ENCODE peak calls at places on chromosomes 7 and 10, in six cellular contexts. Q is stomach, N is esophagus muscularis mucosa, I is HCT116, D is IMR-90, L is gastrocnemius medialis. P is an unnamed sample.

GRCh38 chr10:44261710-44262455 is 123.0 kb downstream of the CXCL12 start:
- DNase-seq in Q (no peak), N (peak; percentile 89), I (no peak), D (peak; percentile 56), L (no peak), P (no peak)

GRCh38 chr7:423312-424260 is 96.1 kb downstream of the PDGFA start:
- DNase-seq in Q (no peak), N (no peak), I (no peak), D (no peak), L (no peak), P (no peak)

GRCh38 chr10:93604145-93604544 is 3.1 kb upstream of the RBP4 start:
- DNase-seq in Q (no peak), N (no peak), I (no peak), D (no peak), L (no peak), P (no peak)

GRCh38 chr7:46317256-46317655 is 396.2 kb upstream of the IGFBP3 start:
- DNase-seq in Q (no peak), N (no peak), I (no peak), D (peak; percentile 46), L (no peak), P (no peak)

GRCh38 chr7:8627322-8627721 is 193.9 kb downstream of the NXPH1 start:
- DNase-seq in Q (no peak), N (no peak), I (no peak), D (no peak), L (no peak), P (no peak)

GRCh38 chr7:30164567-30164966 is 29.8 kb downstream of the MTURN start:
- DNase-seq in Q (no peak), N (no peak), I (peak; percentile 33), D (peak; percentile 54), L (no peak), P (no peak)

GRCh38 chr7:76318488-76319353 is 16.2 kb downstream of the HSPB1 start:
- DNase-seq in Q (peak; percentile 73), N (peak; percentile 95), I (no peak), D (peak; percentile 89), L (peak; percentile 86), P (peak; percentile 88)

GRCh38 chr10:25934673-25935139 is 677 bp downstream of the MYO3A start:
- DNase-seq in Q (no peak), N (no peak), I (no peak), D (no peak), L (no peak), P (peak; percentile 48)

GRCh38 chr7:91892821-91893340 is 12.4 kb upstream of the MTERF1 start:
- DNase-seq in Q (no peak), N (no peak), I (peak; percentile 21), D (peak; percentile 53), L (no peak), P (no peak)

GRCh38 chr7:26704786-26705185 is 159.6 kb downstream of the SKAP2 start:
- DNase-seq in Q (no peak), N (no peak), I (no peak), D (peak; percentile 58), L (no peak), P (no peak)

GRCh38 chr10:131872011-131872836 is 28.6 kb upstream of the PPP2R2D start:
- DNase-seq in Q (no peak), N (no peak), I (no peak), D (no peak), L (no peak), P (no peak)

GRCh38 chr10:131868436-131868835 is 32.4 kb upstream of the PPP2R2D start:
- DNase-seq in Q (no peak), N (no peak), I (no peak), D (no peak), L (no peak), P (no peak)

GRCh38 chr10:123519861-123520260 is 146.3 kb upstream of the GPR26 start:
- DNase-seq in Q (no peak), N (peak; percentile 90), I (no peak), D (no peak), L (no peak), P (no peak)

GRCh38 chr7:117395743-117396142 is 31.6 kb downstream of the ASZ1 start:
- DNase-seq in Q (no peak), N (no peak), I (no peak), D (peak; percentile 66), L (no peak), P (no peak)

GRCh38 chr7:106779877-106780276 is 85.2 kb upstream of the PIK3CG start:
- DNase-seq in Q (peak; percentile 53), N (no peak), I (peak; percentile 59), D (no peak), L (no peak), P (no peak)

GRCh38 chr7:55387062-55387965 is 22.2 kb downstream of the LANCL2 start:
- DNase-seq in Q (no peak), N (no peak), I (no peak), D (peak; percentile 19), L (no peak), P (no peak)

GRCh38 chr10:113252650-113253560 is 299.9 kb upstream of the HABP2 start:
- DNase-seq in Q (no peak), N (no peak), I (no peak), D (no peak), L (no peak), P (no peak)

GRCh38 chr7:92025260-92025659 is 84.6 kb downstream of the AKAP9 start:
- DNase-seq in Q (no peak), N (no peak), I (no peak), D (peak; percentile 87), L (no peak), P (no peak)

GRCh38 chr7:141001122-141001521 is 13.6 kb downstream of the MRPS33 start:
- DNase-seq in Q (no peak), N (no peak), I (no peak), D (no peak), L (no peak), P (no peak)

GRCh38 chr10:121683803-121684202 is 85.6 kb upstream of the FGFR2 start:
- DNase-seq in Q (no peak), N (no peak), I (no peak), D (no peak), L (no peak), P (no peak)

GRCh38 chr10:88091490-88092061 is 228.2 kb downstream of the PTEN start:
- DNase-seq in Q (peak; percentile 38), N (no peak), I (no peak), D (no peak), L (peak; percentile 18), P (no peak)

GRCh38 chr7:130069179-130069977 is 956 bp upstream of the KLHDC10 start:
- DNase-seq in Q (peak; percentile 55), N (no peak), I (no peak), D (no peak), L (no peak), P (peak; percentile 36)

GRCh38 chr7:89133357-89133756 is 337.8 kb upstream of the TEX47 start:
- DNase-seq in Q (no peak), N (no peak), I (no peak), D (no peak), L (no peak), P (no peak)

GRCh38 chr10:7408494-7409044 is 2.3 kb downstream of the SFMBT2 start:
- DNase-seq in Q (peak; percentile 49), N (no peak), I (no peak), D (peak; percentile 17), L (peak; percentile 57), P (peak; percentile 73)

GRCh38 chr7:1725199-1725701 is 55.2 kb downstream of the ELFN1 start:
- DNase-seq in Q (peak; percentile 45), N (no peak), I (no peak), D (no peak), L (peak; percentile 88), P (no peak)

GRCh38 chr7:42928754-42929153 is 3.2 kb downstream of the PSMA2 start:
- DNase-seq in Q (no peak), N (no peak), I (no peak), D (no peak), L (no peak), P (no peak)

GRCh38 chr10:70378122-70378521 is 4.3 kb downstream of the LRRC20 start:
- DNase-seq in Q (no peak), N (no peak), I (peak; percentile 88), D (peak; percentile 95), L (peak; percentile 85), P (no peak)

GRCh38 chr7:71846160-71846559 is 566.0 kb downstream of the CALN1 start:
- DNase-seq in Q (no peak), N (no peak), I (no peak), D (no peak), L (no peak), P (peak; percentile 17)

GRCh38 chr10:97713828-97714400 is 384 bp downstream of the MARVELD1 start:
- DNase-seq in Q (peak; percentile 73), N (peak; percentile 93), I (no peak), D (peak; percentile 74), L (peak; percentile 62), P (peak; percentile 83)
- TF ChIP-seq CTCF in Q (no peak), N (no peak), I (no peak), D (peak; percentile 23), L (peak; percentile 7), P (no peak)

GRCh38 chr7:17971392-17971791 is 31.1 kb upstream of the SNX13 start:
- DNase-seq in Q (no peak), N (no peak), I (no peak), D (peak; percentile 33), L (no peak), P (no peak)
- TF ChIP-seq POLR2A in Q (no peak), N (no peak), I (no peak), D (no peak), L (no peak), P (no peak)

GRCh38 chr10:42959833-42960232 is 117.0 kb upstream of the RET start:
- DNase-seq in Q (peak; percentile 22), N (peak; percentile 79), I (no peak), D (no peak), L (no peak), P (no peak)
- H3K4me1 ChIP-seq in Q (no peaks in the 10 kb centered on the region), N (no peaks in the 10 kb centered on the region), I (peaks cover 19% of the 10 kb centered on the region), D (no peaks in the 10 kb centered on the region), L (peaks cover 8% of the 10 kb centered on the region), P (no peaks in the 10 kb centered on the region)

DNA sequence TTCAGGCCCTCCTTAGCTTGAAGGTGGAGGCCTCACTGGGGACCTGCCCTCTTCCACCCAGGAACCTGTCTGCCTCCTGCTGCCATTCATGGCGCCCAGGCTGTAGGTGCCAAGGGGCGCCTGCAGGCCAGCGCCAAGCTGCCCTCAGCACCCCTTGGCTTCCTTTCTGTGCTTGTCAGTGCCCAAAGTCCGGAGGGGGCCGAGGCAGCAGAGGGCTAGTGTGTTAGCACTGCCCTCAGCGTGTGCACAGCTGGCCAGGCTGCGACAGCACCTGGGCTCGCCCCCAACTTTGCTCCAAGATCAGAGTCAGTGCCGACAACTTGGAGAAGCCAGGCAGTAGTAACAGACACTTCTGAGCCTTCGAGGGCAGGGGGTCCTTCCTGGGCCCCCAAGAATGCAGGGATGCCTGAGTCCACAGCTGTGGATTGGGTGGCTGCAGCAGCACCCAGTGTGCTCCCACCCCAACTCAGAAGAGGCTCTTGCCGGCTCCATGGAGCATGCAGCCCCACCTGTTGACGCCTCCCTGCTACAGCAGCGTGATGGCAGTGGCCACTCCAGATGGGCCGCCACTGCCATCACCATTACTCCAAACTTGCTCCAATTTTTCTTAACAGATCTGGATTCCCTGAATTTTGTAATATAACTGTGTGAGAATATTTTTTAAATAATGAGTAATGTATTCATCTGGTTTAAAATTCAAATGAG is 41.7 kb downstream of the CACUL1 start:
- DNase-seq in Q (no peak), N (no peak), I (no peak), D (no peak), L (no peak), P (no peak)
- TF ChIP-seq CTCF in Q (no peak), N (peak; percentile 8), I (peak; percentile 15), D (peak; percentile 5), L (no peak), P (no peak)

GRCh38 chr10:48701941-48702340 is 17.3 kb downstream of the WDFY4 start:
- DNase-seq in Q (no peak), N (no peak), I (no peak), D (no peak), L (no peak), P (peak; percentile 71)
- TF ChIP-seq POLR2A in Q (no peak), N (no peak), I (no peak), D (no peak), L (no peak), P (no peak)